ENCODE peak calls at places on chromosome 7, in six cellular contexts. One of them, this sample, is unnamed.

GRCh38 chr7:2864999-2865670 is 21.0 kb upstream of the GNA12 start:
- DNase-seq in neural crest cell: peak
- DNase-seq in endothelial cell: peak
- DNase-seq in GM10248: peak
- DNase-seq in heart left ventricle: peak
- DNase-seq in chondrocyte: no peak
- DNase-seq in this sample: peak

GRCh38 chr7:45697576-45698136 is 123.5 kb downstream of the ADCY1 start:
- DNase-seq in neural crest cell: no peak
- DNase-seq in endothelial cell: peak
- DNase-seq in GM10248: no peak
- DNase-seq in heart left ventricle: no peak
- DNase-seq in chondrocyte: no peak
- DNase-seq in this sample: no peak

GRCh38 chr7:91054374-91054773 is 209.9 kb upstream of the FZD1 start:
- DNase-seq in neural crest cell: no peak
- DNase-seq in endothelial cell: no peak
- DNase-seq in GM10248: no peak
- DNase-seq in heart left ventricle: no peak
- DNase-seq in chondrocyte: no peak
- DNase-seq in this sample: no peak

GRCh38 chr7:73906874-73907273 is 45.9 kb downstream of the TMEM270 start:
- DNase-seq in neural crest cell: no peak
- DNase-seq in endothelial cell: no peak
- DNase-seq in GM10248: no peak
- DNase-seq in heart left ventricle: no peak
- DNase-seq in chondrocyte: peak
- DNase-seq in this sample: no peak

GRCh38 chr7:5094641-5095040 is 49.0 kb downstream of the RBAK start:
- DNase-seq in neural crest cell: no peak
- DNase-seq in endothelial cell: no peak
- DNase-seq in GM10248: no peak
- DNase-seq in heart left ventricle: no peak
- DNase-seq in chondrocyte: no peak
- DNase-seq in this sample: no peak

GRCh38 chr7:34620425-34620824 is 37.6 kb upstream of the NPSR1 start:
- DNase-seq in neural crest cell: no peak
- DNase-seq in endothelial cell: no peak
- DNase-seq in GM10248: no peak
- DNase-seq in heart left ventricle: no peak
- DNase-seq in chondrocyte: no peak
- DNase-seq in this sample: no peak

GRCh38 chr7:95544174-95544573 is 52.1 kb downstream of the PDK4 start:
- DNase-seq in neural crest cell: no peak
- DNase-seq in endothelial cell: no peak
- DNase-seq in GM10248: no peak
- DNase-seq in heart left ventricle: no peak
- DNase-seq in chondrocyte: no peak
- DNase-seq in this sample: no peak

GRCh38 chr7:105189859-105190492 is 176.0 kb downstream of the KMT2E start:
- DNase-seq in neural crest cell: no peak
- DNase-seq in endothelial cell: no peak
- DNase-seq in GM10248: no peak
- DNase-seq in heart left ventricle: no peak
- DNase-seq in chondrocyte: no peak
- DNase-seq in this sample: no peak

GRCh38 chr7:20543565-20543964 is 71.9 kb upstream of the ABCB5 start:
- DNase-seq in neural crest cell: no peak
- DNase-seq in endothelial cell: no peak
- DNase-seq in GM10248: no peak
- DNase-seq in heart left ventricle: no peak
- DNase-seq in chondrocyte: no peak
- DNase-seq in this sample: no peak

GRCh38 chr7:114924066-114924712 is 2.3 kb downstream of the MDFIC start:
- DNase-seq in neural crest cell: no peak
- DNase-seq in endothelial cell: no peak
- DNase-seq in GM10248: no peak
- DNase-seq in heart left ventricle: no peak
- DNase-seq in chondrocyte: no peak
- DNase-seq in this sample: no peak

GRCh38 chr7:150481207-150481920 is 30.9 kb downstream of the GIMAP8 start:
- DNase-seq in neural crest cell: no peak
- DNase-seq in endothelial cell: no peak
- DNase-seq in GM10248: no peak
- DNase-seq in heart left ventricle: no peak
- DNase-seq in chondrocyte: no peak
- DNase-seq in this sample: no peak

GRCh38 chr7:114708646-114709045 is 213.2 kb upstream of the MDFIC start:
- DNase-seq in neural crest cell: no peak
- DNase-seq in endothelial cell: no peak
- DNase-seq in GM10248: no peak
- DNase-seq in heart left ventricle: no peak
- DNase-seq in chondrocyte: no peak
- DNase-seq in this sample: no peak

GRCh38 chr7:78924581-78924980 is 528.9 kb downstream of the MAGI2 start:
- DNase-seq in neural crest cell: no peak
- DNase-seq in endothelial cell: peak
- DNase-seq in GM10248: no peak
- DNase-seq in heart left ventricle: no peak
- DNase-seq in chondrocyte: no peak
- DNase-seq in this sample: no peak

GRCh38 chr7:132656846-132657776 is 80.8 kb upstream of the PLXNA4 start:
- DNase-seq in neural crest cell: no peak
- DNase-seq in endothelial cell: no peak
- DNase-seq in GM10248: no peak
- DNase-seq in heart left ventricle: no peak
- DNase-seq in chondrocyte: no peak
- DNase-seq in this sample: no peak

GRCh38 chr7:54841772-54842707 is 83.0 kb upstream of the SEC61G start:
- DNase-seq in neural crest cell: peak
- DNase-seq in endothelial cell: peak
- DNase-seq in GM10248: no peak
- DNase-seq in heart left ventricle: peak
- DNase-seq in chondrocyte: no peak
- DNase-seq in this sample: no peak

GRCh38 chr7:12715372-12716133 is 28.1 kb downstream of the ARL4A start:
- DNase-seq in neural crest cell: peak
- DNase-seq in endothelial cell: peak
- DNase-seq in GM10248: no peak
- DNase-seq in heart left ventricle: peak
- DNase-seq in chondrocyte: no peak
- DNase-seq in this sample: peak

GRCh38 chr7:2638224-2638991 is 6.6 kb downstream of the TTYH3 start:
- DNase-seq in neural crest cell: no peak
- DNase-seq in endothelial cell: no peak
- DNase-seq in GM10248: no peak
- DNase-seq in heart left ventricle: no peak
- DNase-seq in chondrocyte: no peak
- DNase-seq in this sample: no peak

GRCh38 chr7:27088002-27088931 is 7.5 kb downstream of the HOXA1 start:
- DNase-seq in neural crest cell: no peak
- DNase-seq in endothelial cell: no peak
- DNase-seq in GM10248: no peak
- DNase-seq in heart left ventricle: no peak
- DNase-seq in chondrocyte: no peak
- DNase-seq in this sample: no peak

GRCh38 chr7:4111166-4111565 is 570.9 kb upstream of the FOXK1 start:
- DNase-seq in neural crest cell: no peak
- DNase-seq in endothelial cell: no peak
- DNase-seq in GM10248: no peak
- DNase-seq in heart left ventricle: no peak
- DNase-seq in chondrocyte: no peak
- DNase-seq in this sample: no peak

GRCh38 chr7:48087349-48087748 is 1.7 kb upstream of the UPP1 start:
- DNase-seq in neural crest cell: no peak
- DNase-seq in endothelial cell: no peak
- DNase-seq in GM10248: no peak
- DNase-seq in heart left ventricle: no peak
- DNase-seq in chondrocyte: no peak
- DNase-seq in this sample: no peak

GRCh38 chr7:2688409-2689342 is 674 bp downstream of the AMZ1 start:
- DNase-seq in neural crest cell: no peak
- DNase-seq in endothelial cell: no peak
- DNase-seq in GM10248: peak
- DNase-seq in heart left ventricle: no peak
- DNase-seq in chondrocyte: no peak
- DNase-seq in this sample: no peak

GRCh38 chr7:33485746-33486491 is 356.6 kb downstream of the BBS9 start:
- DNase-seq in neural crest cell: no peak
- DNase-seq in endothelial cell: no peak
- DNase-seq in GM10248: no peak
- DNase-seq in heart left ventricle: no peak
- DNase-seq in chondrocyte: no peak
- DNase-seq in this sample: no peak

GRCh38 chr7:129213828-129214227 is 11.0 kb upstream of the AHCYL2 start:
- DNase-seq in neural crest cell: peak
- DNase-seq in endothelial cell: no peak
- DNase-seq in GM10248: peak
- DNase-seq in heart left ventricle: no peak
- DNase-seq in chondrocyte: no peak
- DNase-seq in this sample: no peak
- TF ChIP-seq CTCF in neural crest cell: no peak
- TF ChIP-seq CTCF in endothelial cell: no peak
- TF ChIP-seq CTCF in GM10248: peak
- TF ChIP-seq CTCF in heart left ventricle: no peak
- TF ChIP-seq CTCF in chondrocyte: peak
- TF ChIP-seq CTCF in this sample: no peak

GRCh38 chr7:31478744-31479143 is 35.1 kb upstream of the ITPRID1 start:
- DNase-seq in neural crest cell: no peak
- DNase-seq in endothelial cell: no peak
- DNase-seq in GM10248: peak
- DNase-seq in heart left ventricle: no peak
- DNase-seq in chondrocyte: no peak
- DNase-seq in this sample: no peak

GRCh38 chr7:31478018-31478417 is 35.9 kb upstream of the ITPRID1 start:
- DNase-seq in neural crest cell: no peak
- DNase-seq in endothelial cell: no peak
- DNase-seq in GM10248: no peak
- DNase-seq in heart left ventricle: no peak
- DNase-seq in chondrocyte: no peak
- DNase-seq in this sample: no peak

GRCh38 chr7:31476073-31476745 is 37.7 kb upstream of the ITPRID1 start:
- DNase-seq in neural crest cell: no peak
- DNase-seq in endothelial cell: no peak
- DNase-seq in GM10248: no peak
- DNase-seq in heart left ventricle: no peak
- DNase-seq in chondrocyte: no peak
- DNase-seq in this sample: no peak
- TF ChIP-seq CTCF in neural crest cell: no peak
- TF ChIP-seq CTCF in endothelial cell: no peak
- TF ChIP-seq CTCF in GM10248: no peak
- TF ChIP-seq CTCF in heart left ventricle: no peak
- TF ChIP-seq CTCF in chondrocyte: no peak
- TF ChIP-seq CTCF in this sample: no peak

GRCh38 chr7:65390588-65390987 is 16.9 kb downstream of the ZNF92 start:
- DNase-seq in neural crest cell: no peak
- DNase-seq in endothelial cell: no peak
- DNase-seq in GM10248: peak
- DNase-seq in heart left ventricle: no peak
- DNase-seq in chondrocyte: no peak
- DNase-seq in this sample: no peak

GRCh38 chr7:65382452-65382851 is 8.8 kb downstream of the ZNF92 start:
- DNase-seq in neural crest cell: no peak
- DNase-seq in endothelial cell: no peak
- DNase-seq in GM10248: no peak
- DNase-seq in heart left ventricle: no peak
- DNase-seq in chondrocyte: no peak
- DNase-seq in this sample: no peak

DNA sequence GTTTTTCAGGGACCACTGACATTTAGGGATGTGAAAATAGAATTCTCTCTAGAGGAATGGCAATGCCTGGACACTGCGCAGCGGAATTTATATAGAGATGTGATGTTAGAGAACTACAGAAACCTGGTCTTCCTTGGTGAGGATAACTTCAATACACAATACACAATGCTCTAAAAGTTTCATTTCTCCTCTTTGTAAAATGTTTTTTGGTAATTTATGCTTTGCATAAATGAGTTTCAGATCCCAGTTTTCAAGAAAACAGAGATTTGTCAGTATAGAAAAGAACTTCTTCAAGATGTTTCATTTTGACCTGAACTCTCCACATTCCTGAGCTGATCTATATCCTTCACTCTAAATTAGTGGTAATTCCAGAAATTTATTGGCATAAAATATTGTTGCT is 14.2 kb downstream of the ZNF92 start:
- DNase-seq in neural crest cell: no peak
- DNase-seq in endothelial cell: no peak
- DNase-seq in GM10248: no peak
- DNase-seq in heart left ventricle: no peak
- DNase-seq in chondrocyte: no peak
- DNase-seq in this sample: no peak
- TF ChIP-seq CTCF in neural crest cell: no peak
- TF ChIP-seq CTCF in endothelial cell: no peak
- TF ChIP-seq CTCF in GM10248: no peak
- TF ChIP-seq CTCF in heart left ventricle: no peak
- TF ChIP-seq CTCF in chondrocyte: no peak
- TF ChIP-seq CTCF in this sample: no peak

GRCh38 chr7:51253157-51253556 is 63.5 kb downstream of the COBL start:
- DNase-seq in neural crest cell: no peak
- DNase-seq in endothelial cell: no peak
- DNase-seq in GM10248: no peak
- DNase-seq in heart left ventricle: no peak
- DNase-seq in chondrocyte: no peak
- DNase-seq in this sample: no peak
- TF ChIP-seq CTCF in neural crest cell: peak
- TF ChIP-seq CTCF in endothelial cell: no peak
- TF ChIP-seq CTCF in GM10248: no peak
- TF ChIP-seq CTCF in heart left ventricle: peak
- TF ChIP-seq CTCF in chondrocyte: peak
- TF ChIP-seq CTCF in this sample: no peak